ENCODE peak calls at places on chromosomes 4 and X, in seven cellular contexts. M is fibroblast of pulmonary artery, R is body of pancreas, W is aorta, Z is cardiac fibroblast, Y is fibroblast of the aortic adventitia, X is Peyer's patch. T is an unnamed sample.

GRCh38 chr4:12239897-12240636 is 811.4 kb upstream of the HS3ST1 start:
- DNase-seq in R (no peak), X (no peak), Y (no peak), Z (no peak), W (no peak), M (no peak), T (no peak)

GRCh38 chr4:153809307-153809706 is 20.4 kb upstream of the SFRP2 start:
- DNase-seq in M (no peak), Y (no peak), W (no peak), X (no peak), Z (no peak), R (no peak), T (no peak)

GRCh38 chrX:39443240-39443639 is 642.0 kb downstream of the MID1IP1 start:
- DNase-seq in Y (no peak), W (no peak), M (no peak), X (no peak), Z (no peak), R (no peak), T (no peak)

GRCh38 chrX:154351183-154352011 is 23.0 kb downstream of the FLNA start:
- DNase-seq in X (peak), R (no peak), M (no peak), Y (no peak), W (peak), Z (peak), T (no peak)

GRCh38 chr4:143531368-143531767 is 17.9 kb downstream of the SMARCA5 start:
- DNase-seq in W (no peak), M (peak), R (no peak), X (no peak), Y (peak), Z (peak), T (peak)

GRCh38 chr4:71255966-71256365 is 82.9 kb upstream of the SLC4A4 start:
- DNase-seq in X (no peak), R (no peak), M (no peak), Z (no peak), Y (no peak), W (no peak), T (no peak)

GRCh38 chr4:39442910-39443480 is 15.7 kb downstream of the RPL9 start:
- DNase-seq in W (no peak), X (no peak), Y (no peak), Z (no peak), R (no peak), M (no peak), T (no peak)

GRCh38 chr4:121785479-121785878 is 15.6 kb upstream of the EXOSC9 start:
- DNase-seq in W (no peak), Y (peak), R (no peak), M (peak), X (no peak), Z (peak), T (no peak)

GRCh38 chr4:17817027-17817426 is 6.2 kb downstream of the NCAPG start:
- DNase-seq in M (peak), R (no peak), W (no peak), Y (peak), Z (peak), X (no peak), T (peak)

GRCh38 chr4:84796388-84796787 is 170.1 kb downstream of the WDFY3 start:
- DNase-seq in Y (no peak), M (no peak), R (no peak), Z (no peak), W (no peak), X (no peak), T (no peak)

GRCh38 chr4:122903766-122904165 is 18.6 kb downstream of the NUDT6 start:
- DNase-seq in W (no peak), Y (no peak), M (no peak), R (no peak), X (no peak), Z (no peak), T (no peak)

GRCh38 chr4:6894086-6894478 is 15.5 kb upstream of the TBC1D14 start:
- DNase-seq in Y (no peak), X (no peak), Z (no peak), R (no peak), M (no peak), W (no peak), T (no peak)

GRCh38 chrX:134377537-134377936 is 82.4 kb upstream of the HPRT1 start:
- DNase-seq in W (no peak), Z (peak), X (peak), Y (peak), R (peak), M (peak), T (peak)

GRCh38 chr4:109301691-109302365 is 630 bp downstream of the COL25A1 start:
- DNase-seq in W (no peak), Y (no peak), R (no peak), Z (no peak), X (no peak), M (no peak), T (peak)

GRCh38 chrX:150575415-150575814 is 7.0 kb downstream of the MTM1 start:
- DNase-seq in M (peak), W (no peak), Y (peak), X (no peak), R (no peak), Z (peak), T (no peak)

GRCh38 chr4:94636004-94636403 is 121.8 kb upstream of the BMPR1B start:
- DNase-seq in Z (peak), R (no peak), Y (peak), M (peak), X (no peak), W (no peak), T (peak)

GRCh38 chrX:47514553-47515235 is 31.7 kb upstream of the ZNF41 start:
- DNase-seq in R (no peak), M (peak), Y (peak), Z (peak), X (no peak), W (no peak), T (no peak)

GRCh38 chr4:70836081-70836480 is 3.6 kb downstream of the GRSF1 start:
- DNase-seq in M (no peak), R (no peak), Y (no peak), W (no peak), Z (no peak), X (no peak), T (no peak)

GRCh38 chr4:76605099-76605563 is 170.1 kb downstream of the SHROOM3 start:
- DNase-seq in Y (no peak), W (no peak), R (no peak), M (no peak), Z (no peak), X (no peak), T (no peak)

GRCh38 chrX:14899607-14900006 is 26.4 kb downstream of the MOSPD2 start:
- DNase-seq in Z (peak), Y (peak), X (no peak), R (no peak), M (peak), W (no peak), T (no peak)

GRCh38 chrX:84219551-84219950 is 31.6 kb upstream of the RPS6KA6 start:
- DNase-seq in W (no peak), Y (no peak), M (no peak), Z (no peak), R (no peak), X (no peak), T (no peak)

GRCh38 chrX:148722966-148723365 is 222.5 kb downstream of the AFF2 start:
- DNase-seq in R (no peak), Z (no peak), M (no peak), X (no peak), W (no peak), Y (no peak), T (no peak)

GRCh38 chr4:53309321-53310020 is 56.4 kb downstream of the SCFD2 start:
- DNase-seq in M (no peak), W (no peak), Y (peak), X (no peak), Z (peak), R (no peak), T (no peak)

GRCh38 chr4:13294961-13295605 is 189.1 kb downstream of the RAB28 start:
- DNase-seq in R (no peak), Y (peak), X (no peak), M (peak), W (no peak), Z (no peak), T (no peak)

GRCh38 chr4:152102184-152103000 is 341.6 kb upstream of the GATB start:
- DNase-seq in X (no peak), W (no peak), Z (peak), R (no peak), Y (peak), M (no peak), T (no peak)

GRCh38 chrX:39730671-39731389 is 366.9 kb downstream of the BCOR start:
- DNase-seq in Y (peak), W (peak), X (peak), M (peak), Z (peak), R (peak), T (peak)

GRCh38 chr4:36267491-36268254 is 13.7 kb upstream of the DTHD1 start:
- DNase-seq in M (no peak), Y (no peak), R (no peak), Z (no peak), X (no peak), W (no peak), T (no peak)

GRCh38 chr4:158315706-158316105 is 105.4 kb downstream of the TMEM144 start:
- DNase-seq in W (no peak), M (peak), Y (peak), Z (peak), X (no peak), R (no peak), T (no peak)

GRCh38 chrX:29231800-29232199 is 644.6 kb downstream of the IL1RAPL1 start:
- DNase-seq in R (no peak), W (no peak), M (peak), Y (peak), X (no peak), Z (peak), T (no peak)

GRCh38 chrX:39871648-39872047 is 226.1 kb downstream of the BCOR start:
- DNase-seq in Y (no peak), W (no peak), X (no peak), M (no peak), Z (no peak), R (no peak), T (no peak)

GRCh38 chr4:164779811-164780216 is 25.9 kb downstream of the SMIM31 start:
- DNase-seq in Z (peak), W (no peak), X (no peak), M (peak), Y (peak), R (peak), T (peak)

GRCh38 chr4:82905205-82905604 is 4.7 kb downstream of the THAP9 start:
- DNase-seq in M (peak), Z (peak), Y (peak), X (no peak), R (no peak), W (no peak), T (peak)

GRCh38 chr4:150769235-150769634 is 187.3 kb downstream of the MAB21L2 start:
- DNase-seq in X (no peak), M (peak), Y (peak), R (peak), W (no peak), Z (peak), T (no peak)

GRCh38 chr4:86108152-86108551 is 251.7 kb downstream of the MAPK10 start:
- DNase-seq in Z (peak), Y (peak), W (no peak), M (no peak), X (no peak), R (no peak), T (no peak)

GRCh38 chrX:141903400-141904155 is at the start of gene MAGEC1:
- DNase-seq in Y (no peak), X (no peak), Z (no peak), W (no peak), R (no peak), M (no peak), T (no peak)

GRCh38 chrX:74535211-74535621 is 79.2 kb downstream of the RLIM start:
- DNase-seq in X (no peak), M (peak), W (no peak), Z (peak), R (peak), Y (peak), T (peak)

GRCh38 chrX:34900691-34901090 is 41.9 kb upstream of the FAM47B start:
- DNase-seq in R (no peak), X (no peak), M (peak), Z (peak), W (no peak), Y (peak), T (no peak)

GRCh38 chr4:38145741-38146140 is 185.5 kb downstream of the PTTG2 start:
- DNase-seq in R (peak), W (no peak), M (peak), X (no peak), Y (peak), Z (peak), T (no peak)

DNA sequence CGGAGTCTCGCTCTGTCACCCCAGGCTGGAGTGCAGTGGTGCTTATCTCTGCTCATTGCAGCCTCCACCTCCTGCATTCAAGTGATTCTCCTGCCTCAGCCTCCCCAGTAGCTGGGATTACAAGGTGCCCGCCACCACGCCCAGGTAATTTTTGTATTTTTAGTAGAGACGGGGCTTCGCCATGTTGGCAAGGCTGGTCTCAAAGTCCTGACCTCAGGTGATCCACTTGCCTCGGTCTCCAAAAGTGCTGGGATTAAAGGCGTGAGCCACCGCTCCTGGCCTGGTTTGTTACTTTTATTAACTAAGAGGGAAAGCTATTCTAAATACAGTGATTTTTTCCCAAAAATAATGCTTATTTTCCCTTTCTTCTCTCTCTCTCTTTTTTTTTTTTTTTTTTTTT is 866 bp upstream of the CENPE start:
- DNase-seq in Y (no peak), R (no peak), Z (no peak), X (no peak), M (no peak), W (no peak), T (no peak)
- H3K4me3 ChIP-seq in Y (peak), R (no peak), Z (peak), X (peak), M (peak), W (no peak), T (no peak)

DNA sequence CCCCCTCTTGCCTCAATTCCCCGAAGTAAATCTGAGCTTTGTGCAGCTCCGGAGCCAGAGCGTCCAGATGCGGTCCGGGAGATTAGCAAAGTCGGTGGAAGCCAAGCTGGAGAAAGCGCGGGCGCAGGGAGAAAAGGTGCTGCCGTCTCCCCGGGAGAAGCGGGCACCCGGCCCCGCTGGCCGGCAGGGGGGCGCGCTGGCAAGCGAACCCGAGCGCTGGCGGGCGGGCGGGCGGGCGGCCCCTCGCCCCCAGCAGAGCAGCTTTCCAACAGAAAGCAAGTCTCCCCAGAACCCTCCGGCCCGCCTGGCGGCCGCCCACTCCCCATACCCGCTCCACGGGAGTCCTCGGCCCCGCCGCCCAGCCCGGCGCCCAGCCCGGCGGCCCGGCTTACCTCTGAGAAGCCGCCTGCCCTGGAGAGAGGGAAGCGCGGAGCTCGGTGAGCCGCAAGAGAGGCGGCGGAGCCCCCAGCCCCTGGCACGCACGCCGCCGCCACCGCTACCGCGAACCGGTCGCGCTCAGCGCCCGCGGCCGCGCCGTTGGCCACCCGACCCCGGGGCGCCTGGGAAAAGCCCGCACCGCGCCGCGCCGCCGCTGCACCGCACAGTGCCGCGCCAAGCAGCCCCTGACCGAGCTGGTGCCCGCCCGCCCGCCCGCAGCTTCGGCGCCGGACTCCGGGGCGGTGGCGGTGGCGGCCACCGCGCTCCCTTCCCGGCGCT is 529 bp upstream of the CITED1 start:
- DNase-seq in R (no peak), M (peak), Y (no peak), W (no peak), Z (no peak), X (no peak), T (peak)
- H3K4me3 ChIP-seq in R (peak), M (peak), Y (peak), W (peak), Z (peak), X (peak), T (peak)

DNA sequence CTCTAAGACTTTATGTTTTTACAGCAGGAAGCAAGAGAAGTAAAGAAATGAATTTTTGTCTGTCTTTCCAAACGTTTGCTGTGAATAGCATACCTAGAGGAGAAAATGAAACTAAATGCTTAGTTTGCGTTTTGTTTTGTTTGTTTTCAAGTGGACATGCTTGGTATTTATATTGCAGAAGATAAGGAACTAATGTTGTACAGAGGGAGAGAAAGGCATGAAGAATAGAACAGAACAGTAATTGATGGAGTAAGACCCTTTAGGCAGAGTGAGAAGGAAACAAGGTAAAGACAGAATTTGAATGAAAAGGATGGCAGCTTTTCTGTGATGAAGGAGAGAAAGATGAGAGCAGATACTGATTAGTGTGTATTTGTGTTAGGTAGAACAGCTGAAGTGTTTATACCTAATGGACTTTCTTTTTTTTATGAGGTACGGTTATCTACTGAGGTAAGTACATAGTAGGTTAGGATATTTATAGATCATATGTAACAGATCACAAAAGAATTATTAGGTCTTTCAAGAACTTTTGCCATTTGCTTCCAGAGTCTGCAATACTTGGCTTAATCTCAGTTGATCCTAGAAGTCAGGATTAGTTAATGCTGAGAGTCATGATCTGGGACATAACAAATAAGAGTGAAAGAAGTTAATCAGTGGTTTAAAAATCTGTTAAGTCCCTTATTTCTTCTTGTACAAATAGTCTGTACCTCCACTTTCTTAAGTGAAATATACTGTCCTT is 36.9 kb downstream of the FABP2 start:
- DNase-seq in Z (peak), X (no peak), W (no peak), Y (peak), M (peak), R (no peak), T (no peak)
- H3K4me3 ChIP-seq in Z (peak), X (no peak), W (peak), Y (peak), M (peak), R (no peak), T (no peak)

DNA sequence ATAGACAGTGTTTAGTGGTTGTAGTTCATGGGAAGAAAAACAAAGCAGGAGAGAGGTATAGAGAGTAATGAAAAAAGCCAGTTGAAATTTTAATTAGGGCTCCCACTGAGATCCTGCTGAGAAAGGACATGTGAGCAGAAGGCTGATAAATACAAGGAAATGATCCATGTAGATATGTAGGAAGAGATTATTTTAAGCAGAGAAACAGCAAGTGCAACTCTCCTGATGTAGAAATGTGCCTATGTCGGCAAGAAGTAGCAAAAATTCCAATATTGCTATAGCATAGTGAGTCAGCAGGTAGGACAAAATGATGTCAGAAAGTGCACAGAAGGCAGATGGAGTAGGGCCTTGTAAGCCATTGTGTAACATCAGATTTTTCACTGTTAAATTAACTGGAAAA is 1027.3 kb downstream of the PCDH18 start:
- DNase-seq in Y (no peak), W (no peak), R (no peak), Z (peak), M (peak), X (no peak), T (no peak)
- H3K4me3 ChIP-seq in Y (no peak), W (no peak), R (no peak), Z (no peak), M (no peak), X (no peak), T (no peak)

GRCh38 chr4:26050671-26051070 is 136.7 kb downstream of the SMIM20 start:
- DNase-seq in M (no peak), X (no peak), Z (no peak), W (no peak), Y (no peak), R (no peak), T (no peak)
- H3K4me3 ChIP-seq in M (no peak), X (no peak), Z (no peak), W (no peak), Y (no peak), R (no peak), T (no peak)

GRCh38 chr4:5888222-5888701 is 4.6 kb downstream of the CRMP1 start:
- DNase-seq in X (no peak), Z (no peak), R (no peak), Y (no peak), M (no peak), W (no peak), T (peak)

GRCh38 chr4:5888706-5889696 is 3.9 kb downstream of the CRMP1 start:
- DNase-seq in X (no peak), R (no peak), Z (no peak), M (no peak), W (no peak), Y (no peak), T (peak)

GRCh38 chr4:5887361-5888221 is 5.3 kb downstream of the CRMP1 start:
- DNase-seq in R (no peak), Y (no peak), W (no peak), X (no peak), Z (no peak), M (no peak), T (peak)

GRCh38 chr4:5885733-5886132 is 7.2 kb downstream of the CRMP1 start:
- DNase-seq in X (no peak), R (no peak), M (no peak), Y (no peak), Z (no peak), W (no peak), T (no peak)

GRCh38 chr4:5887011-5887360 is 5.9 kb downstream of the CRMP1 start:
- DNase-seq in Z (no peak), M (no peak), X (no peak), W (no peak), R (no peak), Y (no peak), T (no peak)
- H3K4me3 ChIP-seq in Z (no peak), M (no peak), X (no peak), W (no peak), R (no peak), Y (no peak), T (peak)

T was measured in HAP-1.